ENCODE peak calls at places on chromosomes 6 and 20, in four cellular contexts. L is K562, Y is suprapubic skin, V is HCT116. I is an unnamed sample.

GRCh38 chr20:21360686-21361085 is 36.6 kb downstream of the NKX2-4 start:
- DNase-seq in L (no peak), V (no peak), Y (no peak), I (no peak)

GRCh38 chr6:112153926-112154621 is 66.7 kb downstream of the FAM229B start:
- DNase-seq in Y (no peak), L (no peak), V (no peak), I (no peak)

GRCh38 chr6:16799279-16800193 is 38.3 kb upstream of the ATXN1 start:
- DNase-seq in V (no peak), L (no peak), Y (no peak), I (no peak)

GRCh38 chr6:117534974-117535373 is 52.5 kb downstream of the DCBLD1 start:
- DNase-seq in V (no peak), L (no peak), Y (no peak), I (no peak)

GRCh38 chr20:50029083-50029696 is 46.4 kb downstream of the SNAI1 start:
- DNase-seq in V (no peak), Y (no peak), L (no peak), I (no peak)

GRCh38 chr6:31945507-31946369 is at the start of gene CFB:
- DNase-seq in Y (peak; percentile 90), L (no peak), V (no peak), I (peak; percentile 94)

GRCh38 chr6:41966961-41967311 is 25.3 kb upstream of the CCND3 start:
- DNase-seq in Y (no peak), V (peak; percentile 80), L (peak; percentile 84), I (no peak)

GRCh38 chr20:44641305-44641704 is 10.2 kb downstream of the ADA start:
- DNase-seq in Y (no peak), V (no peak), L (no peak), I (no peak)

GRCh38 chr6:90301816-90302215 is 5.2 kb upstream of the BACH2 start:
- DNase-seq in Y (no peak), L (no peak), V (no peak), I (no peak)

GRCh38 chr6:41716516-41717446 is 18.6 kb downstream of the TFEB start:
- DNase-seq in Y (no peak), L (no peak), V (no peak), I (no peak)

GRCh38 chr6:79170431-79170830 is 64.1 kb downstream of the HMGN3 start:
- DNase-seq in L (no peak), Y (no peak), V (no peak), I (no peak)

GRCh38 chr6:149924933-149925252 is 2.0 kb upstream of the RAET1G start:
- DNase-seq in L (no peak), V (no peak), Y (peak; percentile 52), I (no peak)

GRCh38 chr20:56160956-56161355 is 87.6 kb upstream of the MC3R start:
- DNase-seq in V (no peak), L (no peak), Y (no peak), I (no peak)

GRCh38 chr6:19761114-19761513 is 76.1 kb upstream of the ID4 start:
- DNase-seq in V (no peak), L (no peak), Y (no peak), I (no peak)

GRCh38 chr20:63582382-63583063 is 8.5 kb upstream of the HELZ2 start:
- DNase-seq in Y (no peak), L (no peak), V (no peak), I (no peak)

GRCh38 chr6:109315331-109316129 is 66.7 kb downstream of the CD164 start:
- DNase-seq in V (no peak), Y (no peak), L (no peak), I (no peak)

GRCh38 chr20:1173698-1174097 is 11.1 kb downstream of the TMEM74B start:
- DNase-seq in V (no peak), L (no peak), Y (no peak), I (no peak)

GRCh38 chr6:131937703-131938631 is 13.2 kb downstream of the CCN2 start:
- DNase-seq in Y (no peak), V (no peak), L (no peak), I (no peak)

GRCh38 chr20:22805219-22805618 is 220.8 kb upstream of the FOXA2 start:
- DNase-seq in V (no peak), L (no peak), Y (no peak), I (no peak)

GRCh38 chr6:52407467-52407866 is 12.7 kb upstream of the EFHC1 start:
- DNase-seq in L (peak; percentile 57), V (no peak), Y (no peak), I (no peak)

GRCh38 chr6:119297049-119297448 is 52.5 kb downstream of the MAN1A1 start:
- DNase-seq in Y (no peak), V (no peak), L (no peak), I (no peak)

GRCh38 chr6:135871878-135872277 is 20.4 kb downstream of the PDE7B start:
- DNase-seq in Y (no peak), V (no peak), L (no peak), I (no peak)

GRCh38 chr6:13457577-13457976 is 29.8 kb downstream of the GFOD1 start:
- DNase-seq in Y (no peak), V (no peak), L (no peak), I (no peak)

GRCh38 chr6:90545450-90545849 is 41.4 kb downstream of the MAP3K7 start:
- DNase-seq in Y (no peak), L (no peak), V (no peak), I (no peak)

GRCh38 chr20:14790771-14791517 is 453.5 kb upstream of the FLRT3 start:
- DNase-seq in L (no peak), Y (no peak), V (no peak), I (no peak)
- TF ChIP-seq CTCF in L (no peak), Y (no peak), V (no peak), I (no peak)

GRCh38 chr6:67003844-67004243 is 1296.8 kb upstream of the EYS start:
- DNase-seq in V (no peak), L (no peak), Y (no peak), I (no peak)
- H3K27me3 ChIP-seq in V (no peaks in the 10 kb centered on the region), L (no peaks in the 10 kb centered on the region), Y (no peaks in the 10 kb centered on the region), I (no peaks in the 10 kb centered on the region)

DNA sequence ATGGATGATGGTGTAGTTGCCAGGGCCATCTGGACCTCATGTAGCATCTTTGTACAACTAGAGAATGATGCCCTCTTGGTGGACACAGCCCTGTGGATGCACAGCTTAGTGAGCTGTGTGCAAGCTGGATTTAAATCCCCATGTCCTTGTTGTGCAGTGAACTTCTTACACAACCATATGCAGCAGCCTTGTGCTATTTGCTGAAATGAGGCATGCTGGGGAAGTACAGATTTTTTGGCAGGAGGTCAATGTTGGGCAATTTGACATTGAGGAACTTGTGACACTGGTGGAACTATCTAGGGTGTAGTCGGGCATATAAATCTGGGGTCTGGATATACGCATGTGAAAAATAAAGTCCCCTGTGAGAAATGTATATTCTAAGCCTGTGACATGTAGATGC is 5.8 kb upstream of the CDC5L start:
- DNase-seq in V (no peak), L (no peak), Y (no peak), I (no peak)
- TF ChIP-seq POLR2AphosphoS5 in V (no peak), L (no peak), Y (no peak), I (no peak)

GRCh38 chr6:125952764-125953501 is 3.6 kb upstream of the HINT3 start:
- DNase-seq in Y (no peak), L (no peak), V (no peak), I (no peak)
- TF ChIP-seq CTCF in Y (no peak), L (peak; percentile 36), V (peak; percentile 38), I (no peak)